ENCODE peak calls at places on chromosomes 5 and 9, in six cellular contexts. J is PC-9, E is astrocyte, W is neuronal stem cell, Y is endothelial cell of umbilical vein, Z is SK-N-SH. P is an unnamed sample. For H3K36me3, the result is how much of the 10 kb centered on the place peaks cover.

GRCh38 chr5:141945511-141946024 is 12.4 kb downstream of the PCDH12 start:
- DNase-seq in Y (no peak), Z (peak), J (no peak), E (no peak), W (no peak), P (no peak)

GRCh38 chr9:70407081-70407503 is 7.4 kb downstream of the KLF9 start:
- DNase-seq in Y (peak), W (no peak), J (no peak), E (peak), Z (no peak), P (no peak)

GRCh38 chr9:215631-216155 is 1.0 kb downstream of the DOCK8 start:
- DNase-seq in J (no peak), E (no peak), W (no peak), Z (no peak), Y (no peak), P (no peak)

GRCh38 chr9:114184071-114184470 is 28.7 kb downstream of the COL27A1 start:
- DNase-seq in Y (peak), J (peak), Z (no peak), E (peak), W (no peak), P (no peak)

GRCh38 chr5:172697123-172698121 is 56.4 kb downstream of the NEURL1B start:
- DNase-seq in Z (peak), E (peak), J (peak), W (peak), Y (peak), P (peak)

GRCh38 chr9:109652971-109653370 is 127.0 kb upstream of the PALM2AKAP2 start:
- DNase-seq in Y (no peak), Z (peak), E (peak), J (peak), W (no peak), P (no peak)

GRCh38 chr9:17135578-17135904 is 701 bp downstream of the CNTLN start:
- DNase-seq in Z (no peak), E (no peak), Y (peak), W (no peak), J (no peak), P (no peak)

GRCh38 chr5:78920604-78921003 is 64.5 kb downstream of the ARSB start:
- DNase-seq in J (peak), E (peak), Y (no peak), W (no peak), Z (peak), P (no peak)

GRCh38 chr9:105187781-105188180 is 56.7 kb upstream of the SLC44A1 start:
- DNase-seq in Y (peak), Z (no peak), W (no peak), J (peak), E (peak), P (no peak)

GRCh38 chr5:104062495-104063377 is 500.1 kb upstream of the NUDT12 start:
- DNase-seq in W (no peak), Z (no peak), Y (no peak), E (peak), J (peak), P (no peak)

GRCh38 chr5:76475936-76476335 is 72.9 kb downstream of the IQGAP2 start:
- DNase-seq in W (no peak), J (no peak), Z (no peak), Y (no peak), E (no peak), P (no peak)

GRCh38 chr9:95078934-95079333 is 238.6 kb downstream of the FANCC start:
- DNase-seq in E (no peak), W (no peak), J (no peak), Z (no peak), Y (no peak), P (no peak)
- H3K4me2 ChIP-seq in E (no peak), W (no peak), J (no peak), Z (no peak), Y (no peak), P (no peak)

DNA sequence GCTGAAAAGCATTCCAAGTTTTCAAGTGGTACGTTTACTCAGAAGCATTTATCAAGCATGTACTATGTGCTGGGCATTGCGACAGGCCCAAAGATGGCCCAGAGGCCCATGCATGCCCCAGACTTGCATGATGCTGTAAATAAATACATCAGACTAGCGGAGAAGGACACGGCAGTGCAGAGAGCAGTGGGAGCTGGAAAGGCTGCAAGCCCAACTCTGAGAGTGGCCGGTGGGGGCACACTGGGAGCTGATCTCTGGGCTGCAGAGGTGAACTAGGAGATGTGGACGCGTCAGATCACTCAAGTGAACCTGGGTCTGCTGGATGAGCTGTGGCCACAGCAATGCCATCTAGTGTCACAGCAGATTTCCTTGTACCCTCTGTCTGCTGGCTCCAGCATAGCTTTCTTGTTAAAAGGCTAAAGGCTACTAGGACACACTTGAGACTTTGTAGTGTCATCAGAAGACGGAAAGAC is 246.9 kb downstream of the FANCC start:
- DNase-seq in J (no peak), W (no peak), Z (no peak), E (no peak), Y (no peak), P (no peak)
- H3K36me3 ChIP-seq in J (under half), W (half or more), Z (half or more), E (under half), Y (under half), P (under half)

DNA sequence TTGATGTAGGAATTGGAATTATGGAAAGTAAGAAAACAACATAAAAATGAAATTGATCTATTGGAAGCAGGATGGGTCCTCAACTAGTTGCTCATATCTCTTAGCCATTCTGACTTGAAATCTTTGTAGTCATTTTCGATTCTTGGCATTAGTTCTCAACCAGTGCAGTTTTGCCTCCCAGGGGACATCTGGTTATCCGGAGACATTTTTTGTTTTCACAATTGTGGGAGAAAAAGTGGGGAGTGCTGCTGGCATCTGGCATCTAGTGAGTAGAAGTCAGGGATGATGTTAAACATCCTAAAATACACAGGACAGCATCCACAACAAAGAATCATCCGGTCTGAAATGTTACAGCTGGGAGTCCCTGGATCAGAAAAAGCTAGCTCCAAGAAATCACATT is 74.8 kb downstream of the FBXL7 start:
- DNase-seq in Z (no peak), J (no peak), E (no peak), W (no peak), Y (no peak), P (no peak)
- H3K4me3 ChIP-seq in Z (no peak), J (no peak), E (no peak), W (no peak), Y (no peak), P (no peak)

DNA sequence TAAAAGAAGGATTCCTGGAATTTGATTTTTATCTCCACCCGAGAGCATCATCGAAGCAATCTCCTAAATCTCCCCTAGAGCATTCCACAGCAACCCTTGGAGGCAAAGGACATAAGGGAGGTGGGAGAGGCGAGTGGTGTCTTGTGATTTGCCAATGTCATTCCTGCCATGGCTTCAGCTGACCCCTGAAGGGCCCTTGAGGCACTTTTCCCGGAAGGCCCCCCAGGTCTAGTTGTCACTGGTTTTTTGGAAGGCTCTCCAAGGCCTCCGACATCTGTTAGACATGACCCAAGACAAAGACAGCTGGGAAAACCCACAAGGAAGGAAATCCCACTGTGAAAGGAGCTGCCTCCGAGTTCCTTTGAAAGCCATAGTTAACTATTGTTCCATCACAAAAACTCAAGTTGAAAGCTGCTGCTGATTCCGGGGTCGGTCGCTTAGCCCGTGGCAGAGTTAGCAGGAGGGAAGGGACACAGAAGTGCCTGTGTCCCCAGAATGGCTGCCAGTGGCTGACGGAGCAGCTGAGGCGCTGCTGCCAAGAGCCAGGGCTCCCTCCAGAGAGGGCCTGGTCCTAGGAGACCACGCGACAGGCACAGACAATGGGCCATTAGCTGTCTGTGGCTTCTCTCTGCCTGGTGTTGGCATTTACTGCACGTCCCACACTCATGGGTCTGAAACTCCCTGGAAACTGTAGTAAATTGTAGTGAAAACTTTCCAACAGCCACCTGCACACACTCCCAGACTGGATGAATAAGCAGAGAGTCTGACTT is 24.4 kb upstream of the TRIO start:
- DNase-seq in W (peak), Y (no peak), Z (no peak), E (no peak), J (no peak), P (no peak)
- H3K4me2 ChIP-seq in W (no peak), Y (no peak), Z (no peak), E (peak), J (no peak), P (no peak)

GRCh38 chr5:123371575-123372179 is 51.5 kb downstream of the CEP120 start:
- DNase-seq in E (no peak), Y (no peak), W (peak), Z (peak), J (peak), P (peak)

GRCh38 chr5:123369371-123369968 is 53.7 kb downstream of the CEP120 start:
- DNase-seq in E (no peak), Y (no peak), Z (no peak), J (no peak), W (no peak), P (no peak)

GRCh38 chr5:123364443-123364842 is 58.8 kb downstream of the CEP120 start:
- DNase-seq in J (no peak), Y (no peak), E (no peak), Z (no peak), W (no peak), P (no peak)

GRCh38 chr5:123365163-123365562 is 58.0 kb downstream of the CEP120 start:
- DNase-seq in W (no peak), Z (no peak), J (no peak), E (no peak), Y (no peak), P (no peak)

DNA sequence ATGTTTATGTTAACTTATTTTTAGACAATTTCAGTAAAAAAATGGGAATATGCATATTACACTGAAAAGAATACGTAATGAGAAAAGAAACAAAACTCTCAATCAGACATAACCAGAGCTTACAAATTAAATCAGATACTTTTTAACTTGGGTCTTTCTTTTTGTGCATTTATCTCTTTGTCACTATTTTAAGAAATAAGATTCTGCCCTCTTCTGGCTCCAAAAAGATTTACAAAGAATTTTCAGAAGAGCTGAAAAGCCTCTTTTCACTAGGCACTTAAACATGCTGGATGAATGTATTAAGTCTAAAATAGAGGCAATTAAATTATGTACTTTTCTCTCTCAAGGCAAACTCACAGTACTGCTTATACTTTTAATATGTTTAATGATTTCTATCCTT is 55.5 kb downstream of the CEP120 start:
- DNase-seq in Y (peak), J (no peak), E (peak), Z (no peak), W (no peak), P (no peak)
- H3K36me3 ChIP-seq in Y (under half), J (under half), E (under half), Z (under half), W (half or more), P (half or more)

GRCh38 chr9:71765693-71766092 is 2.6 kb downstream of the CEMIP2 start:
- DNase-seq in E (peak), J (no peak), W (no peak), Y (no peak), Z (no peak), P (no peak)
- H3K4me3 ChIP-seq in E (no peak), J (peak), W (peak), Y (no peak), Z (no peak), P (no peak)

GRCh38 chr5:146796911-146797310 is 81.6 kb downstream of the PPP2R2B start:
- DNase-seq in Z (no peak), W (peak), E (no peak), J (no peak), Y (no peak), P (no peak)

GRCh38 chr5:146796144-146796543 is 82.4 kb downstream of the PPP2R2B start:
- DNase-seq in Y (no peak), W (no peak), J (no peak), E (no peak), Z (no peak), P (no peak)

GRCh38 chr5:146797683-146798082 is 80.9 kb downstream of the PPP2R2B start:
- DNase-seq in E (no peak), W (peak), Y (no peak), Z (no peak), J (no peak), P (no peak)

GRCh38 chr5:146793709-146794108 is 84.8 kb downstream of the PPP2R2B start:
- DNase-seq in Y (no peak), W (no peak), Z (no peak), J (no peak), E (no peak), P (no peak)

GRCh38 chr5:146794326-146795029 is 84.1 kb downstream of the PPP2R2B start:
- DNase-seq in Z (no peak), J (no peak), W (no peak), Y (no peak), E (peak), P (no peak)
- H3K4me2 ChIP-seq in Z (peak), J (no peak), W (no peak), Y (no peak), E (peak), P (no peak)

DNA sequence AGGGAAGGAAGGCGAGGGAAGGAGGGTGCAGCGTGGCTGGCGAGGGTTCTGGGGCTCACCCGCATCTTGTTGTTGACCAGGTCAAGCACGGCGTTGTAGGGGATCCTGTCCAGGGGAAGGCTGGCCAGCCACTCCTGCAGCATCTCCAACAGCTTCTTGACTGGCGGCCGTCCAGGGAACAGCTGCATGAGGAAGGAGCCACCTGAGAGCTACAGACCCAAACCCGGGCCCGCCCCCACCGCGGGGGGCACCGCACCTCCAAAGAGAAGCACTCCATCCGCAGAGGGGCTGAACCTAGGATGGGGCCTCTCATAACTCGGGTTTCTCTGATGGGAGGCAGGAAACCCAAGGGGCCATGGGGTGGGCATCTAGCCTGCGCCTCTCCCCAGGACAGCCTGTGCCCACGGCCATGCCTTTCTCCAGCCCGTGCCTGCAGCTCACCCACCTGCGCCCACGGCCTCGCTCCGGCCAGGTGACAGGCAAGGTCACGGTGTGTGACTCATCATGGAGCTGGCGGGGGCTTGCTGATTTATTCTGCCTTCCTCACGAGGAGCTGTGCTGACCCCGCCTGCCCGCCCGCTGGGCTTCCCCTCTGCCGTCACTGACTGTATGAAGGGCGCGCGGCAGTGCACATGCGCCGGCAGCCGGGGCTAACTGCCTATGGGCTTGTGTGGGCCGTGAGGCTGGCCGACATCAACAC is 11.8 kb upstream of the LHX3 start:
- DNase-seq in Z (no peak), Y (no peak), E (no peak), J (no peak), W (no peak), P (no peak)
- H3K36me3 ChIP-seq in Z (under half), Y (under half), E (under half), J (under half), W (half or more), P (half or more)

DNA sequence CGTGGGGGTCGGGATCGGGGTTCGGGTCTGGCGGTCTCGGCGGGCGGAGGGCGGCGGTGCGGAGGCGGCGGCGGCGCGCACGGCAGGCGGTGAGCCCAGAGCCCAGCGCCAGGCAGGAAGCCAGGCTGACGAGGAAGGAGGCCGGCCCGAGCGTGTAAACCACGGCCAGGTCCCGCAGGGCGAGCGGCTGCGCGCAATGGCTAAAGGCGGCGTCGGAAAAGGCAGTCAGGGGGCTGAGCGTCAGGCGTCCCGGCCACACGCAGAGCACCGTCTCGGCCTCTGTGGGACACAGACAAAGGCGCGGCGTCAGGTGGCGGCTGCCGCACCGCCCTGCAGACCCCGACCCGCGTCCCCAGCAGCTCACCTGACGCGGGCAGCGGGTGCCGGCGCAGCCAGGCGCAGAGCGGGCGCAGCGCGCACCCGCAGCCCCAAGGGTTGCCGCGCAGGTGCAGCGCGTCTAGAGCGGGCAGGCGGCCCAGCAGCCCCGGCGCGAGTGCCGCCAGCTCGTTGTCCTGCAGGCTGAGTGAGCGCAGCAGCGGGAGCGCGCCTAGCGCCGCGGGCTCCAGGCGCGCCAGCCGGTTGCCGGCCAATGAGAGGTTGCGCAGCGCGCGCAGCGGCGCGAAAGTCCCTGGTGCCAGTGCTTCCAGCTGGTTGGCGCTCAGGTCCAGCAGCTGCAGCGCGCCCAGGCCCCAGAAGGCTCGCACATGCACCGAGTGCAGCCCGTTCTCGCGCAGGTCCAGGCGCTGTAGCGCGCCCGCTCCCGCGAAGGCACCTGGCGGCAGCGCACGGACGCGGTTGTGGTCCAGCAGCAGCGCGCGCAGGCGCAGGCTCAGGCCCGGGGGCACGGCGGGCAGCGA is 716 bp downstream of the LRRC26 start:
- DNase-seq in W (peak), J (peak), Z (peak), Y (peak), E (peak), P (no peak)
- H3K4me3 ChIP-seq in W (peak), J (peak), Z (peak), Y (no peak), E (no peak), P (no peak)

GRCh38 chr5:68449380-68449779 is 233.8 kb downstream of the PIK3R1 start:
- DNase-seq in J (no peak), Y (no peak), Z (no peak), E (no peak), W (no peak), P (no peak)

GRCh38 chr5:68447530-68447929 is 232.0 kb downstream of the PIK3R1 start:
- DNase-seq in Z (no peak), J (no peak), W (no peak), Y (no peak), E (no peak), P (no peak)

GRCh38 chr5:68447121-68447520 is 231.6 kb downstream of the PIK3R1 start:
- DNase-seq in J (no peak), Y (no peak), Z (no peak), W (no peak), E (no peak), P (no peak)

GRCh38 chr5:68452286-68452685 is 236.7 kb downstream of the PIK3R1 start:
- DNase-seq in W (no peak), Y (no peak), E (no peak), Z (no peak), J (no peak), P (no peak)

DNA sequence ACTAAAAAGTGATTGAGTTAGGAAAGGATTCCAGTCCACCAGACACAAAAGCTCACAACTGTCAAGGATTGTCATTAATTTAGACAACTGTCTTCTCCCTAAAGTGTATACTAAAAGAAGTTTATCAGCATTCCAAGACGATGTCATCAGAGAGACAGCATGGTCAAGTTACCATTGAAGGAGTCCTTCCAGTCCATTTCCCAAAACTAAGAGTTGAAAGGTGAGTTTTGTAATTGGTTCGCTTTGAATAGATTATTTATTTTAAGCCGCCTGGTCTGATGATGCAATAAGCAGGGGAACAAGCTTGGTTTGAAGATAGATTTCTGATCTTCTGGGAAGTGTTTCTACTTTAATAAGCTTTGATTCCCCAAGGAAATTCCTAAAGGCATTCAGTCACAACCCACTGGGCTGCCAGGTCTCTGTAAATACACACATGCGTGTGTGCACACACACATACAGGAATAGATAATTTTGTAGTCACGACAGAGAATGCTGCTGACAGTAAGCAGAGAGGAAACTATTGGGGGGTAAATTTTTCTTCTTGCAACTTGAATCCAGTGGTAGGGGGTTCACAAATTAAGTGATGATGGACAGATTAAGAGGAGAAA is 234.8 kb downstream of the PIK3R1 start:
- DNase-seq in W (no peak), Z (no peak), E (peak), J (peak), Y (no peak), P (no peak)
- H3K4me2 ChIP-seq in W (no peak), Z (no peak), E (no peak), J (peak), Y (no peak), P (no peak)

P was measured in DND-41.